ENCODE peak calls at places on chromosomes 16 and 17, in seven cellular contexts. One of them, this sample, is unnamed.

GRCh38 chr17:29073520-29073919 is 30.6 kb downstream of the PIPOX start:
- DNase-seq in astrocyte of the cerebellum: no peak
- DNase-seq in cardiac muscle cell: no peak
- DNase-seq in HFFc6: no peak
- DNase-seq in colonic mucosa: no peak
- DNase-seq in prostate gland: no peak
- DNase-seq in mammary epithelial cell: no peak
- DNase-seq in this sample: no peak

GRCh38 chr16:78560997-78561396 is 461.5 kb downstream of the WWOX start:
- DNase-seq in colonic mucosa: no peak
- DNase-seq in astrocyte of the cerebellum: no peak
- DNase-seq in prostate gland: no peak
- DNase-seq in HFFc6: no peak
- DNase-seq in cardiac muscle cell: no peak
- DNase-seq in mammary epithelial cell: no peak
- DNase-seq in this sample: no peak

GRCh38 chr16:68728558-68728957 is 8.5 kb upstream of the CDH1 start:
- DNase-seq in cardiac muscle cell: no peak
- DNase-seq in astrocyte of the cerebellum: no peak
- DNase-seq in prostate gland: no peak
- DNase-seq in colonic mucosa: no peak
- DNase-seq in mammary epithelial cell: no peak
- DNase-seq in HFFc6: no peak
- DNase-seq in this sample: no peak

GRCh38 chr17:1390422-1391367 is 9.3 kb downstream of the YWHAE start:
- DNase-seq in astrocyte of the cerebellum: no peak
- DNase-seq in prostate gland: no peak
- DNase-seq in cardiac muscle cell: peak
- DNase-seq in HFFc6: no peak
- DNase-seq in mammary epithelial cell: peak
- DNase-seq in colonic mucosa: no peak
- DNase-seq in this sample: no peak

GRCh38 chr17:35082073-35082657 is 18.7 kb upstream of the RFFL start:
- DNase-seq in mammary epithelial cell: peak
- DNase-seq in colonic mucosa: no peak
- DNase-seq in prostate gland: no peak
- DNase-seq in astrocyte of the cerebellum: peak
- DNase-seq in cardiac muscle cell: peak
- DNase-seq in HFFc6: peak
- DNase-seq in this sample: peak

GRCh38 chr17:28570716-28571254 is 539 bp downstream of the PIGS start:
- DNase-seq in colonic mucosa: peak
- DNase-seq in HFFc6: no peak
- DNase-seq in cardiac muscle cell: no peak
- DNase-seq in prostate gland: peak
- DNase-seq in mammary epithelial cell: no peak
- DNase-seq in astrocyte of the cerebellum: no peak
- DNase-seq in this sample: no peak

GRCh38 chr17:4364622-4365041 is 1.8 kb downstream of the UBE2G1 start:
- DNase-seq in prostate gland: peak
- DNase-seq in cardiac muscle cell: no peak
- DNase-seq in astrocyte of the cerebellum: no peak
- DNase-seq in mammary epithelial cell: no peak
- DNase-seq in colonic mucosa: peak
- DNase-seq in HFFc6: no peak
- DNase-seq in this sample: no peak

GRCh38 chr17:78010759-78011158 is 52.3 kb downstream of the TNRC6C start:
- DNase-seq in astrocyte of the cerebellum: no peak
- DNase-seq in HFFc6: no peak
- DNase-seq in prostate gland: no peak
- DNase-seq in colonic mucosa: no peak
- DNase-seq in mammary epithelial cell: no peak
- DNase-seq in cardiac muscle cell: no peak
- DNase-seq in this sample: no peak

GRCh38 chr16:90019543-90020259 is 445 bp upstream of the DBNDD1 start:
- DNase-seq in mammary epithelial cell: no peak
- DNase-seq in cardiac muscle cell: no peak
- DNase-seq in prostate gland: no peak
- DNase-seq in astrocyte of the cerebellum: peak
- DNase-seq in colonic mucosa: peak
- DNase-seq in HFFc6: peak
- DNase-seq in this sample: peak

GRCh38 chr16:11114366-11115164 is 141.4 kb downstream of the SOCS1 start:
- DNase-seq in HFFc6: no peak
- DNase-seq in mammary epithelial cell: no peak
- DNase-seq in prostate gland: no peak
- DNase-seq in colonic mucosa: no peak
- DNase-seq in cardiac muscle cell: no peak
- DNase-seq in astrocyte of the cerebellum: no peak
- DNase-seq in this sample: no peak

GRCh38 chr16:86462334-86463084 is 47.8 kb upstream of the FOXF1 start:
- DNase-seq in colonic mucosa: peak
- DNase-seq in prostate gland: no peak
- DNase-seq in HFFc6: no peak
- DNase-seq in cardiac muscle cell: no peak
- DNase-seq in astrocyte of the cerebellum: no peak
- DNase-seq in mammary epithelial cell: no peak
- DNase-seq in this sample: no peak

GRCh38 chr17:66831383-66832220 is 3.3 kb upstream of the CACNG5 start:
- DNase-seq in astrocyte of the cerebellum: no peak
- DNase-seq in colonic mucosa: no peak
- DNase-seq in HFFc6: no peak
- DNase-seq in cardiac muscle cell: no peak
- DNase-seq in prostate gland: no peak
- DNase-seq in mammary epithelial cell: no peak
- DNase-seq in this sample: no peak

GRCh38 chr16:87809150-87809902 is 43.5 kb upstream of the KLHDC4 start:
- DNase-seq in HFFc6: no peak
- DNase-seq in cardiac muscle cell: peak
- DNase-seq in mammary epithelial cell: no peak
- DNase-seq in astrocyte of the cerebellum: no peak
- DNase-seq in prostate gland: no peak
- DNase-seq in colonic mucosa: no peak
- DNase-seq in this sample: no peak

GRCh38 chr17:71656987-71657858 is 463.6 kb upstream of the SOX9 start:
- DNase-seq in mammary epithelial cell: no peak
- DNase-seq in colonic mucosa: no peak
- DNase-seq in prostate gland: no peak
- DNase-seq in cardiac muscle cell: no peak
- DNase-seq in astrocyte of the cerebellum: no peak
- DNase-seq in HFFc6: no peak
- DNase-seq in this sample: no peak

GRCh38 chr16:84883301-84883700 is 63.5 kb downstream of the CRISPLD2 start:
- DNase-seq in astrocyte of the cerebellum: no peak
- DNase-seq in HFFc6: no peak
- DNase-seq in colonic mucosa: no peak
- DNase-seq in cardiac muscle cell: peak
- DNase-seq in prostate gland: no peak
- DNase-seq in mammary epithelial cell: peak
- DNase-seq in this sample: no peak

GRCh38 chr17:45162022-45162687 is 480 bp downstream of the HEXIM2 start:
- DNase-seq in cardiac muscle cell: no peak
- DNase-seq in astrocyte of the cerebellum: no peak
- DNase-seq in colonic mucosa: no peak
- DNase-seq in mammary epithelial cell: no peak
- DNase-seq in prostate gland: no peak
- DNase-seq in HFFc6: no peak
- DNase-seq in this sample: no peak

GRCh38 chr17:82309656-82310570 is 7.5 kb downstream of the CD7 start:
- DNase-seq in mammary epithelial cell: no peak
- DNase-seq in colonic mucosa: no peak
- DNase-seq in HFFc6: no peak
- DNase-seq in prostate gland: no peak
- DNase-seq in cardiac muscle cell: no peak
- DNase-seq in astrocyte of the cerebellum: no peak
- DNase-seq in this sample: no peak

GRCh38 chr17:17628388-17629008 is 37.0 kb upstream of the PEMT start:
- DNase-seq in HFFc6: no peak
- DNase-seq in prostate gland: no peak
- DNase-seq in astrocyte of the cerebellum: no peak
- DNase-seq in cardiac muscle cell: no peak
- DNase-seq in colonic mucosa: peak
- DNase-seq in mammary epithelial cell: no peak
- DNase-seq in this sample: no peak

GRCh38 chr16:3726021-3726687 is 8.8 kb upstream of the TRAP1 start:
- DNase-seq in astrocyte of the cerebellum: no peak
- DNase-seq in colonic mucosa: no peak
- DNase-seq in cardiac muscle cell: no peak
- DNase-seq in HFFc6: no peak
- DNase-seq in mammary epithelial cell: no peak
- DNase-seq in prostate gland: no peak
- DNase-seq in this sample: no peak

GRCh38 chr17:12664894-12665262 is 812 bp upstream of the MYOCD start:
- DNase-seq in HFFc6: no peak
- DNase-seq in colonic mucosa: no peak
- DNase-seq in astrocyte of the cerebellum: no peak
- DNase-seq in mammary epithelial cell: no peak
- DNase-seq in cardiac muscle cell: no peak
- DNase-seq in prostate gland: no peak
- DNase-seq in this sample: no peak

DNA sequence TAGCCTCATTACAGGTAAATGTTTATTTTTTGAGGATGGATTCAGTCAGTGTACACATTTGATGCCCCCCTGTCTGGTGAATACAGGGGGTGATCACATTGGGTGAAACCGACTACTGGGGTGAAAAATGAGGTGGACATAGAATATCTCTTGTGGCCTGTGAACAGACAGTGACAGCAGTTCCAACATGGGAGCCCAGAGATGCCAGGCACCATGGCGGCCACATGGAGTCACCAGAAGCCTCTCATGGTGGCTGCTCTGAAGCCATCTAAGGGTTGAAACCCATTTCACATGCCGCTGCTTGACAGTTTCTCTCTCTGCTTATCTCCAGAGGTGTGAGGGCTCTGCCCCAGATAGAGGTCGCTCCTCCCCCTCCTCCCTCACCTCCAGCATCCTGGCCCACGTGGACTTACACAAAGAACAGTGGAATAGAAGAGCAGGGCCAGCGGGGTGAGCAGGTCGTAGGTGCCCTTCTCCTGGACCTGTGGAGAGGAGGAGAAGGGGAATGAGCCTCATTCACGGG is 37.8 kb upstream of the PIK3R6 start:
- DNase-seq in cardiac muscle cell: no peak
- DNase-seq in HFFc6: no peak
- DNase-seq in colonic mucosa: no peak
- DNase-seq in astrocyte of the cerebellum: no peak
- DNase-seq in prostate gland: no peak
- DNase-seq in mammary epithelial cell: no peak
- DNase-seq in this sample: no peak
- TF ChIP-seq CTCF in cardiac muscle cell: no peak
- TF ChIP-seq CTCF in HFFc6: no peak
- TF ChIP-seq CTCF in colonic mucosa: no peak
- TF ChIP-seq CTCF in astrocyte of the cerebellum: no peak
- TF ChIP-seq CTCF in prostate gland: no peak
- TF ChIP-seq CTCF in mammary epithelial cell: no peak
- TF ChIP-seq CTCF in this sample: no peak

GRCh38 chr16:5056347-5056746 is 9.4 kb downstream of the C16orf89 start:
- DNase-seq in cardiac muscle cell: peak
- DNase-seq in mammary epithelial cell: no peak
- DNase-seq in prostate gland: no peak
- DNase-seq in astrocyte of the cerebellum: no peak
- DNase-seq in colonic mucosa: peak
- DNase-seq in HFFc6: no peak
- DNase-seq in this sample: no peak
- TF ChIP-seq CTCF in cardiac muscle cell: peak
- TF ChIP-seq CTCF in mammary epithelial cell: peak
- TF ChIP-seq CTCF in prostate gland: no peak
- TF ChIP-seq CTCF in astrocyte of the cerebellum: peak
- TF ChIP-seq CTCF in colonic mucosa: peak
- TF ChIP-seq CTCF in HFFc6: peak
- TF ChIP-seq CTCF in this sample: peak

GRCh38 chr16:55494994-55495421 is 13.9 kb upstream of the LPCAT2 start:
- DNase-seq in prostate gland: no peak
- DNase-seq in HFFc6: peak
- DNase-seq in astrocyte of the cerebellum: peak
- DNase-seq in mammary epithelial cell: peak
- DNase-seq in cardiac muscle cell: peak
- DNase-seq in colonic mucosa: peak
- DNase-seq in this sample: no peak
- TF ChIP-seq CTCF in prostate gland: peak
- TF ChIP-seq CTCF in HFFc6: peak
- TF ChIP-seq CTCF in astrocyte of the cerebellum: peak
- TF ChIP-seq CTCF in mammary epithelial cell: peak
- TF ChIP-seq CTCF in cardiac muscle cell: peak
- TF ChIP-seq CTCF in colonic mucosa: no peak
- TF ChIP-seq CTCF in this sample: peak

GRCh38 chr17:61481421-61481820 is 29.2 kb downstream of the TBX4 start:
- DNase-seq in HFFc6: no peak
- DNase-seq in colonic mucosa: no peak
- DNase-seq in prostate gland: no peak
- DNase-seq in cardiac muscle cell: no peak
- DNase-seq in astrocyte of the cerebellum: no peak
- DNase-seq in mammary epithelial cell: no peak
- DNase-seq in this sample: no peak
- TF ChIP-seq CTCF in HFFc6: no peak
- TF ChIP-seq CTCF in colonic mucosa: no peak
- TF ChIP-seq CTCF in prostate gland: no peak
- TF ChIP-seq CTCF in cardiac muscle cell: no peak
- TF ChIP-seq CTCF in astrocyte of the cerebellum: no peak
- TF ChIP-seq CTCF in mammary epithelial cell: no peak
- TF ChIP-seq CTCF in this sample: no peak

DNA sequence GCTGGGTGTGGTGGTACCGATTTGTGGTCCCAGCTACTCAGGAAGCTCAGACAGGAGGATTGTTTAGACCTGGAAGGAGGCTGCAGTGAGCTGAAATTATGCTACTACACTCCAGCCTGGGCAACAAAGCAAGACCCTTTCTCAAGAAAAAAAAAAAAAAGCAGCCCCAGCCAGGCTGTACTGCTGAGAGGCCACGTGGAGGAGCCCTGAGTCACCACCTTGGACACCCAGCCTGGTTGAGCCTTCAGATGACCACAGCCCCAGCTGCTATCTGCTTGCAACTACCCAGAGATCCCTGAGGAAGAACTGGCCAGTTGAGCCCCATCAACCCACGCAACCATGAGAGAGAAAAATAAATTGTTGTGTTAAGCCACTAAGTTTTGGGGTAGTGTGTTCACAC is 23.6 kb upstream of the GPRC5C start:
- DNase-seq in prostate gland: no peak
- DNase-seq in mammary epithelial cell: peak
- DNase-seq in cardiac muscle cell: peak
- DNase-seq in astrocyte of the cerebellum: no peak
- DNase-seq in colonic mucosa: no peak
- DNase-seq in HFFc6: no peak
- DNase-seq in this sample: no peak
- TF ChIP-seq CTCF in prostate gland: no peak
- TF ChIP-seq CTCF in mammary epithelial cell: no peak
- TF ChIP-seq CTCF in cardiac muscle cell: peak
- TF ChIP-seq CTCF in astrocyte of the cerebellum: peak
- TF ChIP-seq CTCF in colonic mucosa: no peak
- TF ChIP-seq CTCF in HFFc6: no peak
- TF ChIP-seq CTCF in this sample: peak

GRCh38 chr17:15273141-15273793 is 8.1 kb upstream of the PMP22 start:
- DNase-seq in colonic mucosa: no peak
- DNase-seq in mammary epithelial cell: no peak
- DNase-seq in prostate gland: no peak
- DNase-seq in cardiac muscle cell: peak
- DNase-seq in HFFc6: peak
- DNase-seq in astrocyte of the cerebellum: no peak
- DNase-seq in this sample: no peak
- TF ChIP-seq CTCF in colonic mucosa: no peak
- TF ChIP-seq CTCF in mammary epithelial cell: no peak
- TF ChIP-seq CTCF in prostate gland: no peak
- TF ChIP-seq CTCF in cardiac muscle cell: no peak
- TF ChIP-seq CTCF in HFFc6: peak
- TF ChIP-seq CTCF in astrocyte of the cerebellum: no peak
- TF ChIP-seq CTCF in this sample: no peak

GRCh38 chr17:39916918-39917317 is 1.5 kb downstream of the GSDMB start:
- DNase-seq in colonic mucosa: no peak
- DNase-seq in cardiac muscle cell: peak
- DNase-seq in prostate gland: no peak
- DNase-seq in HFFc6: no peak
- DNase-seq in astrocyte of the cerebellum: no peak
- DNase-seq in mammary epithelial cell: no peak
- DNase-seq in this sample: no peak
- TF ChIP-seq CTCF in colonic mucosa: no peak
- TF ChIP-seq CTCF in cardiac muscle cell: peak
- TF ChIP-seq CTCF in prostate gland: no peak
- TF ChIP-seq CTCF in HFFc6: peak
- TF ChIP-seq CTCF in astrocyte of the cerebellum: peak
- TF ChIP-seq CTCF in mammary epithelial cell: peak
- TF ChIP-seq CTCF in this sample: peak

This sample was measured in retinal pigment epithelial cell.